ENCODE peak calls at places on chromosomes 11 and 22, in four cellular contexts. I is NCI-H1436, X is T follicular helper cell, C is progenitor cell of endocrine pancreas. A is an unnamed sample.

GRCh38 chr22:19948057-19948760 is 6.6 kb upstream of the TXNRD2 start:
- DNase-seq in X (no peak), C (no peak), I (no peak), A (no peak)

GRCh38 chr11:44248109-44248508 is 61.8 kb downstream of the ALX4 start:
- DNase-seq in X (no peak), I (no peak), C (no peak), A (no peak)

GRCh38 chr11:118437736-118438125 is 1.4 kb downstream of the KMT2A start:
- DNase-seq in C (peak), X (peak), I (peak), A (no peak)

GRCh38 chr22:39135092-39135896 is 17.2 kb downstream of the CBX7 start:
- DNase-seq in C (peak), X (no peak), I (no peak), A (no peak)

GRCh38 chr22:29207231-29207550 is 1.5 kb downstream of the EMID1 start:
- DNase-seq in C (no peak), I (no peak), X (no peak), A (no peak)

GRCh38 chr11:57638005-57638760 is 11.5 kb downstream of the YPEL4 start:
- DNase-seq in C (peak), I (peak), X (no peak), A (no peak)

GRCh38 chr22:24510694-24511625 is 15.8 kb downstream of the UPB1 start:
- DNase-seq in I (no peak), C (no peak), X (no peak), A (no peak)

GRCh38 chr11:73889019-73889418 is 12.2 kb downstream of the PAAF1 start:
- DNase-seq in X (no peak), C (no peak), I (no peak), A (no peak)

GRCh38 chr11:64609436-64610047 is 18.5 kb downstream of the SLC22A12 start:
- DNase-seq in I (no peak), X (no peak), C (no peak), A (no peak)

GRCh38 chr11:116310215-116310614 is 462.6 kb downstream of the BUD13 start:
- DNase-seq in X (no peak), I (no peak), C (no peak), A (no peak)

GRCh38 chr11:109728056-109728455 is 306.1 kb downstream of the C11orf87 start:
- DNase-seq in X (no peak), I (no peak), C (no peak), A (no peak)

GRCh38 chr11:71078482-71078881 is 173.9 kb downstream of the SHANK2 start:
- DNase-seq in I (no peak), C (no peak), X (no peak), A (no peak)

GRCh38 chr11:10844816-10845215 is 13.0 kb downstream of the ZBED5 start:
- DNase-seq in C (no peak), I (no peak), X (no peak), A (no peak)

GRCh38 chr11:44243633-44244343 is 66.2 kb downstream of the ALX4 start:
- DNase-seq in C (no peak), I (no peak), X (no peak), A (no peak)

GRCh38 chr11:134576721-134577171 is 164.7 kb upstream of the B3GAT1 start:
- DNase-seq in I (no peak), X (no peak), C (no peak), A (peak)

GRCh38 chr11:96122601-96123044 is 198.7 kb upstream of the MTMR2 start:
- DNase-seq in I (no peak), X (no peak), C (no peak), A (no peak)

GRCh38 chr11:3160252-3161031 is 4.7 kb downstream of the OSBPL5 start:
- DNase-seq in I (peak), X (no peak), C (peak), A (peak)

GRCh38 chr11:130407978-130408377 is 20.4 kb downstream of the ADAMTS8 start:
- DNase-seq in I (no peak), C (no peak), X (no peak), A (no peak)

GRCh38 chr11:20111871-20112270 is 48.4 kb downstream of the DBX1 start:
- DNase-seq in I (no peak), C (no peak), X (no peak), A (no peak)

GRCh38 chr11:5922749-5923426 is 19.2 kb upstream of the OR56A3 start:
- DNase-seq in C (no peak), X (no peak), I (no peak), A (no peak)

GRCh38 chr11:74743640-74744039 is 5.0 kb upstream of the RNF169 start:
- DNase-seq in C (no peak), I (no peak), X (no peak), A (no peak)

GRCh38 chr22:44049369-44050231 is 25.5 kb downstream of the PARVB start:
- DNase-seq in I (no peak), X (no peak), C (no peak), A (no peak)

GRCh38 chr11:112784323-112785073 is 176.7 kb upstream of the NCAM1 start:
- DNase-seq in I (no peak), X (no peak), C (no peak), A (no peak)

GRCh38 chr11:129861702-129862107 is 33.7 kb downstream of the NFRKB start:
- DNase-seq in C (peak), X (no peak), I (no peak), A (no peak)

GRCh38 chr11:57001674-57002401 is 13.1 kb downstream of the OR5AK2 start:
- DNase-seq in C (no peak), I (no peak), X (no peak), A (no peak)

GRCh38 chr22:27382947-27383346 is 418.6 kb downstream of the MN1 start:
- DNase-seq in C (no peak), X (no peak), I (no peak), A (no peak)

GRCh38 chr11:69393178-69393832 is 88.2 kb upstream of the LINC01488 start:
- DNase-seq in C (no peak), X (no peak), I (no peak), A (no peak)

GRCh38 chr22:28123989-28124766 is 205.1 kb upstream of the PITPNB start:
- DNase-seq in X (no peak), I (peak), C (no peak), A (no peak)

GRCh38 chr11:17564687-17565042 is 17.6 kb downstream of the OTOG start:
- DNase-seq in I (no peak), X (no peak), C (no peak), A (no peak)

GRCh38 chr11:111355956-111356659 is 23.0 kb downstream of the POU2AF1 start:
- DNase-seq in X (no peak), I (no peak), C (no peak), A (peak)

GRCh38 chr11:121416909-121417567 is 35.1 kb upstream of the SORL1 start:
- DNase-seq in X (peak), I (no peak), C (no peak), A (peak)

GRCh38 chr11:47161134-47161854 is 15.4 kb downstream of the ARFGAP2 start:
- DNase-seq in I (peak), C (peak), X (peak), A (no peak)

GRCh38 chr11:9577551-9577950 is 4.1 kb downstream of the WEE1 start:
- DNase-seq in X (no peak), I (no peak), C (no peak), A (no peak)

GRCh38 chr22:17980638-17981051 is 43.7 kb downstream of the MICAL3 start:
- DNase-seq in C (no peak), I (no peak), X (peak), A (no peak)

GRCh38 chr11:27902981-27903624 is 202.8 kb upstream of the BDNF start:
- DNase-seq in C (no peak), X (no peak), I (no peak), A (no peak)

GRCh38 chr22:17777005-17777716 is 2.9 kb upstream of the BID start:
- DNase-seq in I (no peak), X (peak), C (no peak), A (no peak)

GRCh38 chr11:85666687-85667086 is 1.8 kb upstream of the CREBZF start:
- DNase-seq in X (no peak), I (no peak), C (no peak), A (no peak)

GRCh38 chr11:117840881-117841581 is 16.5 kb upstream of the FXYD2 start:
- DNase-seq in C (no peak), I (no peak), X (no peak), A (peak)

GRCh38 chr11:120501440-120501839 is 10.1 kb upstream of the GRIK4 start:
- DNase-seq in C (no peak), I (no peak), X (no peak), A (no peak)